ENCODE peak calls at places on chromosomes 6 and 20, in five cellular contexts. A is left kidney; P is effector memory CD8-positive, alpha-beta T cell; M is mesendoderm; H is heart left ventricle. W is an unnamed sample.

GRCh38 chr20:6169251-6169650 is 46.4 kb upstream of the FERMT1 start:
- DNase-seq in A (no peak), P (no peak), M (peak; percentile 54), H (no peak), W (peak; percentile 41)

GRCh38 chr6:3750324-3751018 is 1.0 kb downstream of the PXDC1 start:
- DNase-seq in A (peak; percentile 81), P (no peak), M (peak; percentile 58), H (peak; percentile 92), W (peak; percentile 81)

GRCh38 chr6:137927777-137928218 is 60.7 kb downstream of the TNFAIP3 start:
- DNase-seq in A (no peak), P (peak; percentile 70), M (peak; percentile 26), H (no peak), W (no peak)

GRCh38 chr20:51687071-51687470 is 81.1 kb downstream of the ATP9A start:
- DNase-seq in A (no peak), P (no peak), M (peak; percentile 32), H (no peak), W (peak; percentile 34)

GRCh38 chr20:38635721-38636285 is 34.2 kb downstream of the ARHGAP40 start:
- DNase-seq in A (no peak), P (no peak), M (no peak), H (no peak), W (no peak)

GRCh38 chr6:142763205-142763604 is 181.8 kb downstream of the HIVEP2 start:
- DNase-seq in A (no peak), P (no peak), M (no peak), H (no peak), W (no peak)

GRCh38 chr6:168719901-168720300 is 278.9 kb downstream of the SMOC2 start:
- DNase-seq in A (no peak), P (no peak), M (no peak), H (no peak), W (no peak)

GRCh38 chr6:35392111-35392702 is 49.8 kb downstream of the PPARD start:
- DNase-seq in A (no peak), P (no peak), M (no peak), H (no peak), W (no peak)

GRCh38 chr20:25058051-25058796 is at the start of gene ACSS1:
- DNase-seq in A (peak; percentile 84), P (peak; percentile 73), M (no peak), H (peak; percentile 87), W (peak; percentile 32)

GRCh38 chr20:43655937-43656336 is 11.0 kb upstream of the MYBL2 start:
- DNase-seq in A (no peak), P (no peak), M (no peak), H (no peak), W (no peak)

GRCh38 chr20:3808141-3808479 is 12.0 kb downstream of the CDC25B start:
- DNase-seq in A (peak; percentile 29), P (no peak), M (no peak), H (peak; percentile 80), W (peak; percentile 96)

W was measured in fibroblast of gingiva.